ENCODE peak calls at places on chromosome 13, in five cellular contexts. J, N, I, F and U are unnamed samples.

GRCh38 chr13:92842145-92842544 is 384.5 kb upstream of the GPC6 start:
- DNase-seq in N (peak), I (no peak), J (no peak), F (peak), U (peak)

GRCh38 chr13:35292329-35292728 is 184.2 kb downstream of the MAB21L1 start:
- DNase-seq in N (no peak), J (no peak), F (no peak), I (no peak), U (no peak)

GRCh38 chr13:93364166-93364565 is 137.6 kb downstream of the GPC6 start:
- DNase-seq in F (peak), N (peak), J (no peak), I (no peak), U (peak)

GRCh38 chr13:24110011-24110410 is 50.5 kb upstream of the SPATA13 start:
- DNase-seq in N (no peak), J (no peak), I (no peak), F (no peak), U (no peak)

GRCh38 chr13:98820744-98821371 is 68.4 kb upstream of the SLC15A1 start:
- DNase-seq in J (no peak), I (no peak), N (no peak), F (no peak), U (no peak)

GRCh38 chr13:34208326-34208725 is 390.4 kb downstream of the RFC3 start:
- DNase-seq in N (no peak), J (no peak), I (no peak), F (peak), U (no peak)

GRCh38 chr13:85974604-85975366 is 175.6 kb upstream of the SLITRK6 start:
- DNase-seq in N (peak), F (no peak), I (no peak), J (no peak), U (peak)

GRCh38 chr13:113026391-113026910 is 57.4 kb downstream of the MCF2L start:
- DNase-seq in N (no peak), J (no peak), F (no peak), I (peak), U (no peak)

GRCh38 chr13:100818706-100819105 is 144.1 kb upstream of the TMTC4 start:
- DNase-seq in J (no peak), F (peak), N (no peak), I (no peak), U (no peak)

GRCh38 chr13:102251817-102252216 is 150.0 kb downstream of the FGF14 start:
- DNase-seq in N (no peak), J (no peak), F (no peak), I (no peak), U (no peak)

GRCh38 chr13:75219479-75220237 is 262.3 kb downstream of the TBC1D4 start:
- DNase-seq in N (peak), I (peak), F (peak), J (peak), U (peak)

GRCh38 chr13:74191036-74191809 is 57.0 kb upstream of the KLF12 start:
- DNase-seq in F (no peak), I (no peak), J (no peak), N (no peak), U (no peak)

GRCh38 chr13:98997738-98998641 is 20.1 kb upstream of the DOCK9 start:
- DNase-seq in I (no peak), J (no peak), N (no peak), F (peak), U (no peak)

GRCh38 chr13:97339989-97340361 is 94.0 kb upstream of the RAP2A start:
- DNase-seq in N (no peak), F (no peak), J (no peak), I (no peak), U (no peak)

GRCh38 chr13:75197803-75198202 is 284.2 kb downstream of the TBC1D4 start:
- DNase-seq in N (no peak), J (no peak), F (no peak), I (no peak), U (no peak)

GRCh38 chr13:89937420-89937819 is 1410.1 kb upstream of the MIR17HG start:
- DNase-seq in F (no peak), I (no peak), N (no peak), J (no peak), U (no peak)

GRCh38 chr13:25306671-25307464 is 5.4 kb downstream of the NUP58 start:
- DNase-seq in N (no peak), F (no peak), I (no peak), J (no peak), U (no peak)

GRCh38 chr13:23966691-23967615 is 69.7 kb upstream of the C1QTNF9B start:
- DNase-seq in N (no peak), F (no peak), J (no peak), I (no peak), U (peak)

DNA sequence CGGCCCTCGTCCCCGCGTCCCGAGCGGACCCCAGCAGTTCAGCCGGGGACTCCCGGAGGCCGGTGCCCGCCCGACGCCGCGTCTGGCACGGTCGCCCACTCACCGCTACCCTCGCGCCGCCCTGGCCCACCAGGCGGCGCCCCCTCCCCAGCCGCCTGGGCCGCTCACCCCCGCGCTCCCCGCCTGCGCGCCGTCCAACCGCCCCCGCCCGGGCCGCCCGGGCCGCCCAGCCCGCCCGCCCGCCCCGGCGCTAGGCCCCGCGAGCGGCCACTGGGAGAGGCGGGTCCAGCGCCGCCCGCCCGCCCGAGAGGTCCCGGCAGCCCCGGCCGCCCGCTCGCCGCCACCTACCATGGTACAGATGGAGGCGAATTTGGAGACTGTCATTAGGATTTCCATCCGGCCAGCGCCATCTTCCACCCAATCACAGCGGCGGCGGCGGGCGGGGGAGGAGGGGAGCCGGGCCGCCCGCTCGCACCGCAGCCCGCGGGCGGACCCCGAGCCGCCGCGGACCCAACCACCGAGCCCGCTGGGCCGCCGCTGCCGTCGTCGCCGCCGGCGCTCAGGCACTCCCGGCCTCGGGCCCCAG is at the start of gene USP12:
- DNase-seq in I (no peak), F (no peak), N (no peak), J (no peak), U (no peak)
- TF ChIP-seq CTCF in I (no peak), F (peak), N (peak), J (no peak), U (no peak)

GRCh38 chr13:71290963-71291937 is 575.8 kb downstream of the DACH1 start:
- DNase-seq in J (peak), N (peak), F (no peak), I (no peak), U (peak)

GRCh38 chr13:71285700-71286099 is 581.3 kb downstream of the DACH1 start:
- DNase-seq in I (no peak), N (no peak), J (no peak), F (no peak), U (peak)
- TF ChIP-seq CTCF in I (no peak), N (peak), J (no peak), F (no peak), U (peak)

GRCh38 chr13:51397262-51397933 is 55.4 kb downstream of the INTS6 start:
- DNase-seq in J (peak), N (peak), I (no peak), F (peak), U (peak)

GRCh38 chr13:51394724-51395123 is 55.2 kb downstream of the SERPINE3 start:
- DNase-seq in F (no peak), N (no peak), I (no peak), J (no peak), U (no peak)

GRCh38 chr13:51396352-51396751 is 56.5 kb downstream of the INTS6 start:
- DNase-seq in F (peak), I (no peak), J (no peak), N (no peak), U (peak)
- TF ChIP-seq CTCF in F (no peak), I (no peak), J (no peak), N (no peak), U (no peak)

GRCh38 chr13:76853481-76853880 is 32.7 kb downstream of the KCTD12 start:
- DNase-seq in J (no peak), F (no peak), N (no peak), I (no peak), U (no peak)

GRCh38 chr13:76852991-76853390 is 33.2 kb downstream of the KCTD12 start:
- DNase-seq in F (peak), J (peak), I (no peak), N (peak), U (peak)

GRCh38 chr13:76854209-76854608 is 32.0 kb downstream of the KCTD12 start:
- DNase-seq in I (no peak), J (no peak), N (no peak), F (no peak), U (no peak)

GRCh38 chr13:76854894-76855293 is 31.3 kb downstream of the KCTD12 start:
- DNase-seq in J (no peak), F (peak), N (no peak), I (no peak), U (no peak)

DNA sequence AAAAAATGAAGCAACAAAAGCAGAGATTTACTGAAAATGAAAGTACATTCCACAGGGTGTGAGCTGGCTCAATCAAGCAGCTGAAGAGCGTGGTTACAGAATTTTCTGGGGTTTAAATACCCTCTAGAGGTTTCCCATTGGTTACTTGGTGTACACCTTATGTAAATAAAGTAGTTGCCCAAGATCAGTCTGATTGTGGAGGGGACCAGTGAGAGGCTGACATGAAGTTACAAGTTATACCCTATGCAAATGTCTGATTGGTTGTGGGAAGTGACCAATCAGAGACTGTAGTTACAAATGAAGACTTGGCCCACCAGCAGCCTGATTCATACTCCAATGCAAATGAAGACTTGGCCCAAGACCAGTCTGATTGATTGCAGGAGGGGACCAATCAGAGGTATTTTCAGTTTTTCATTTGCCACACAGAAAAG is 30.0 kb downstream of the KCTD12 start:
- DNase-seq in J (no peak), N (peak), F (peak), I (no peak), U (peak)
- TF ChIP-seq CTCF in J (no peak), N (no peak), F (no peak), I (no peak), U (no peak)

GRCh38 chr13:70613295-70613694 is 505.0 kb upstream of the KLHL1 start:
- DNase-seq in J (no peak), F (no peak), N (no peak), I (no peak), U (peak)
- TF ChIP-seq CTCF in J (no peak), F (peak), N (no peak), I (no peak), U (no peak)

GRCh38 chr13:46313441-46314257 is 73.4 kb downstream of the RUBCNL start:
- DNase-seq in F (no peak), I (no peak), N (no peak), J (no peak), U (no peak)

GRCh38 chr13:46315491-46316075 is 71.5 kb downstream of the RUBCNL start:
- DNase-seq in J (no peak), F (no peak), N (no peak), I (no peak), U (no peak)

GRCh38 chr13:46315036-46315435 is 72.0 kb downstream of the RUBCNL start:
- DNase-seq in J (no peak), F (no peak), N (no peak), I (no peak), U (no peak)

GRCh38 chr13:46314587-46314986 is 72.5 kb downstream of the RUBCNL start:
- DNase-seq in N (no peak), F (no peak), J (no peak), I (no peak), U (no peak)

DNA sequence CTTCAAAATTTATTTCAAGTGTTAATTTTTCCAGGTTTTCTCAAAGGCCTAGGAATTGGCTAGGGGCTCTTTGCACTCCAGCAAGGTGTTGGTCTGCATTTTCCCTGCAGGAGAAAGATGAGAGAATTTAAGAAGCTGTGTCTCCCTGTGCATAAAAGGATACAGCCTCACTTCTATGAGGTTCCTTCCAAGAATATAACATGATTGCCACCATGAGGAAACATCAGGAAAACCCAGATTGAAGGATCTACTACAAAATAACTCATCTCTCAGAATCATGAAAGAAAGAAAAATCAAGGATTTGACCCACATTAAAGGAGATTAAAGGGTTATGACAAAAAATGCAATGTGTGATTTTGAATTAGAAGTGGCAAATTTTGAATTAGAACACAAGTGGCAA is 69.9 kb downstream of the RUBCNL start:
- DNase-seq in I (no peak), J (no peak), N (no peak), F (peak), U (peak)
- TF ChIP-seq CTCF in I (no peak), J (no peak), N (no peak), F (peak), U (peak)

GRCh38 chr13:95226476-95226875 is 74.8 kb downstream of the ABCC4 start:
- DNase-seq in J (no peak), I (no peak), N (no peak), F (no peak), U (no peak)
- TF ChIP-seq CTCF in J (no peak), I (no peak), N (no peak), F (no peak), U (no peak)

GRCh38 chr13:43116242-43116641 is 92.9 kb downstream of the DNAJC15 start:
- DNase-seq in F (no peak), I (no peak), J (no peak), N (no peak), U (no peak)
- TF ChIP-seq CTCF in F (no peak), I (no peak), J (no peak), N (no peak), U (no peak)

DNA sequence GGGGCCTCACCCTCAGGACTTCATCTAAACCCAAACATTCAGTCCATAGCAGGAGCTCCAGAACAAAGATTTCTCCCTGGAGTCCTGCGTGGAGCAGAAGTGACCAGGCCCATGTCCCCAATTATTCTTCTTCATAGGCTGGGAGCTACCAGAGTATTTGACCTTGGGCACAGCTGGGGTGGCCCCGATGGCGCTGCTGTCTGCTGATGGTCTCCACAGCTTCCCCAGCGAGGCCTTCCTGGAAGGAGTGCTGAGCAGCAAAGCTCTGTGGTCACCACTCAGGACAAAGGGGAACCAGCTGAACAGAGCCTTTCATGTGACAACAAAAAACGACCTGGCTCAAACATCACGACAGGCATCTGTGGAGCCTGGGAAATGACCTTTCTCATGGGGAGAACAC is 62.7 kb upstream of the ARGLU1 start:
- DNase-seq in I (peak), F (no peak), J (no peak), N (no peak), U (no peak)
- TF ChIP-seq CTCF in I (no peak), F (no peak), J (no peak), N (no peak), U (no peak)